ENCODE peak calls at places on chromosomes 4 and X, in seven cellular contexts. E is thoracic aorta, Q is fibroblast of lung, U is transverse colon, F is left ventricle myocardium inferior, M is GM13977, S is PC-3. Z is an unnamed sample.

GRCh38 chr4:89469930-89470375 is 162.4 kb upstream of the GPRIN3 start:
- DNase-seq in E (no peak), Q (peak), U (no peak), F (no peak), M (no peak), S (peak), Z (peak)

GRCh38 chrX:96729053-96729452 is 44.4 kb downstream of the DIAPH2 start:
- DNase-seq in E (no peak), Q (no peak), U (no peak), F (no peak), M (no peak), S (no peak), Z (no peak)

GRCh38 chr4:41750158-41750623 is 1.7 kb upstream of the PHOX2B start:
- DNase-seq in E (no peak), Q (no peak), U (no peak), F (no peak), M (peak), S (no peak), Z (no peak)

GRCh38 chr4:68359508-68359907 is 9.6 kb upstream of the YTHDC1 start:
- DNase-seq in E (no peak), Q (no peak), U (no peak), F (no peak), M (no peak), S (no peak), Z (no peak)

GRCh38 chrX:68698955-68699354 is 51.5 kb downstream of the STARD8 start:
- DNase-seq in E (no peak), Q (no peak), U (no peak), F (no peak), M (no peak), S (no peak), Z (no peak)

GRCh38 chr4:86661006-86661405 is 66.9 kb downstream of the PTPN13 start:
- DNase-seq in E (no peak), Q (no peak), U (no peak), F (no peak), M (no peak), S (peak), Z (no peak)

GRCh38 chrX:22165732-22166457 is 106.8 kb upstream of the CBLL2 start:
- DNase-seq in E (no peak), Q (peak), U (no peak), F (no peak), M (no peak), S (peak), Z (peak)

GRCh38 chr4:76989391-76990061 is 40.0 kb downstream of the SEPTIN11 start:
- DNase-seq in E (no peak), Q (no peak), U (peak), F (no peak), M (no peak), S (no peak), Z (no peak)

GRCh38 chr4:45317276-45317675 is 590.9 kb upstream of the GNPDA2 start:
- DNase-seq in E (no peak), Q (peak), U (no peak), F (no peak), M (no peak), S (peak), Z (peak)

GRCh38 chr4:39280770-39281169 is 85.4 kb downstream of the RFC1 start:
- DNase-seq in E (no peak), Q (no peak), U (no peak), F (no peak), M (no peak), S (no peak), Z (no peak)

GRCh38 chr4:7739077-7739917 is 200.4 kb downstream of the AFAP1 start:
- DNase-seq in E (no peak), Q (no peak), U (no peak), F (peak), M (no peak), S (no peak), Z (no peak)

GRCh38 chrX:118574666-118575065 is 79.1 kb downstream of the DOCK11 start:
- DNase-seq in E (no peak), Q (peak), U (no peak), F (no peak), M (no peak), S (no peak), Z (no peak)

GRCh38 chr4:35125995-35126712 is 1118.2 kb downstream of the ARAP2 start:
- DNase-seq in E (no peak), Q (no peak), U (no peak), F (no peak), M (no peak), S (no peak), Z (peak)

GRCh38 chrX:10797493-10797892 is 177.1 kb upstream of the MID1 start:
- DNase-seq in E (no peak), Q (peak), U (no peak), F (no peak), M (no peak), S (peak), Z (no peak)

GRCh38 chr4:183478926-183479325 is 25.9 kb upstream of the ING2 start:
- DNase-seq in E (no peak), Q (no peak), U (no peak), F (no peak), M (no peak), S (no peak), Z (no peak)

GRCh38 chr4:39279416-39279815 is 86.7 kb downstream of the RFC1 start:
- DNase-seq in E (no peak), Q (no peak), U (no peak), F (no peak), M (no peak), S (no peak), Z (no peak)

GRCh38 chrX:110157444-110157843 is 154.5 kb downstream of the TMEM164 start:
- DNase-seq in E (no peak), Q (no peak), U (no peak), F (no peak), M (no peak), S (no peak), Z (no peak)

GRCh38 chrX:13939741-13940597 is 89.7 kb downstream of the GEMIN8 start:
- DNase-seq in E (no peak), Q (no peak), U (no peak), F (no peak), M (no peak), S (no peak), Z (no peak)

GRCh38 chrX:87900320-87900908 is 382.8 kb downstream of the KLHL4 start:
- DNase-seq in E (no peak), Q (no peak), U (no peak), F (no peak), M (no peak), S (peak), Z (peak)

GRCh38 chr4:61427818-61428495 is 227.8 kb downstream of the ADGRL3 start:
- DNase-seq in E (no peak), Q (no peak), U (no peak), F (no peak), M (no peak), S (peak), Z (peak)

GRCh38 chr4:103397527-103397926 is 199.4 kb upstream of the CENPE start:
- DNase-seq in E (no peak), Q (no peak), U (no peak), F (no peak), M (no peak), S (no peak), Z (no peak)

GRCh38 chrX:71095971-71096701 is 485 bp downstream of the FOXO4 start:
- DNase-seq in E (no peak), Q (no peak), U (peak), F (no peak), M (no peak), S (peak), Z (peak)

GRCh38 chrX:16222123-16222522 is 54.8 kb downstream of the MAGEB17 start:
- DNase-seq in E (no peak), Q (no peak), U (no peak), F (no peak), M (no peak), S (peak), Z (no peak)

GRCh38 chr4:82678046-82678445 is 116.3 kb upstream of the TMEM150C start:
- DNase-seq in E (no peak), Q (no peak), U (no peak), F (no peak), M (no peak), S (no peak), Z (no peak)

GRCh38 chr4:112327950-112328349 is 30.8 kb downstream of the ALPK1 start:
- DNase-seq in E (no peak), Q (peak), U (no peak), F (no peak), M (peak), S (peak), Z (peak)

GRCh38 chr4:78707793-78708192 is 68.4 kb upstream of the BMP2K start:
- DNase-seq in E (no peak), Q (no peak), U (no peak), F (no peak), M (no peak), S (no peak), Z (no peak)

GRCh38 chr4:55553442-55553841 is 6.7 kb upstream of the CLOCK start:
- DNase-seq in E (peak), Q (peak), U (peak), F (no peak), M (no peak), S (no peak), Z (no peak)

GRCh38 chr4:41709844-41710481 is 38.6 kb downstream of the PHOX2B start:
- DNase-seq in E (no peak), Q (peak), U (no peak), F (no peak), M (no peak), S (peak), Z (peak)

GRCh38 chr4:127145001-127145400 is 487.8 kb upstream of the INTU start:
- DNase-seq in E (no peak), Q (no peak), U (no peak), F (no peak), M (no peak), S (no peak), Z (no peak)

GRCh38 chrX:138925330-138925729 is 213.8 kb upstream of the FGF13 start:
- DNase-seq in E (no peak), Q (peak), U (no peak), F (no peak), M (no peak), S (peak), Z (peak)

GRCh38 chrX:19514791-19515614 is at the start of gene MAP3K15:
- DNase-seq in E (no peak), Q (no peak), U (peak), F (peak), M (peak), S (peak), Z (no peak)

GRCh38 chrX:129777218-129777768 is 2.5 kb upstream of the SASH3 start:
- DNase-seq in E (no peak), Q (no peak), U (peak), F (peak), M (no peak), S (peak), Z (no peak)

GRCh38 chr4:116358633-116359222 is 726.6 kb downstream of the TRAM1L1 start:
- DNase-seq in E (no peak), Q (peak), U (peak), F (no peak), M (peak), S (peak), Z (peak)

GRCh38 chrX:97070346-97070745 is 186.6 kb downstream of the RPA4 start:
- DNase-seq in E (no peak), Q (no peak), U (no peak), F (no peak), M (no peak), S (no peak), Z (no peak)

DNA sequence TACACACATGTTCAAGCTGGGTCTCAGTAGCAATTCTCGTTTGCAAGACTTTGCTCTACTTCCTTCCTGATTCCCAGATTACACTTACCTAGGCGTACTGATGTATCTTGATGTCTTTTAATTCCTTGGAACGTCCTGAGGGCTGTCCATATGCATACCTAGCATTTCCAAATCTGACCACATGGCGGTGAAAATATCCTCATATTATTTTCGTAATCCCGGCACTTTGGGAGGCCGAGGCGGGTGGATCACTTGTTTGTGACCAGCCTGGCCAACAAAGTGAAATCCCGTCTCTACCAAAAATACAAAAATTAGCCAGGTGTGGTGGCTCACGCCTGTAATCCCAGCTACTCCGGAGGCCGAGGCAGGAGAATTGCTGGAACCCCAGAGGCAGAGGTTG is 1786.3 kb upstream of the TENM3 start:
- DNase-seq in E (no peak), Q (no peak), U (no peak), F (no peak), M (no peak), S (peak), Z (peak)
- TF ChIP-seq CTCF in E (no peak), Q (no peak), U (no peak), F (no peak), M (no peak), S (peak), Z (no peak)

GRCh38 chr4:152356428-152357034 is 179.4 kb downstream of the FBXW7 start:
- DNase-seq in E (no peak), Q (peak), U (no peak), F (no peak), M (no peak), S (no peak), Z (peak)
- TF ChIP-seq CTCF in E (no peak), Q (no peak), U (no peak), F (no peak), M (no peak), S (peak), Z (no peak)

GRCh38 chr4:177375971-177376370 is 66.3 kb downstream of the AGA start:
- DNase-seq in E (no peak), Q (no peak), U (no peak), F (no peak), M (no peak), S (no peak), Z (no peak)
- TF ChIP-seq CTCF in E (no peak), Q (no peak), U (no peak), F (no peak), M (no peak), S (no peak), Z (no peak)

DNA sequence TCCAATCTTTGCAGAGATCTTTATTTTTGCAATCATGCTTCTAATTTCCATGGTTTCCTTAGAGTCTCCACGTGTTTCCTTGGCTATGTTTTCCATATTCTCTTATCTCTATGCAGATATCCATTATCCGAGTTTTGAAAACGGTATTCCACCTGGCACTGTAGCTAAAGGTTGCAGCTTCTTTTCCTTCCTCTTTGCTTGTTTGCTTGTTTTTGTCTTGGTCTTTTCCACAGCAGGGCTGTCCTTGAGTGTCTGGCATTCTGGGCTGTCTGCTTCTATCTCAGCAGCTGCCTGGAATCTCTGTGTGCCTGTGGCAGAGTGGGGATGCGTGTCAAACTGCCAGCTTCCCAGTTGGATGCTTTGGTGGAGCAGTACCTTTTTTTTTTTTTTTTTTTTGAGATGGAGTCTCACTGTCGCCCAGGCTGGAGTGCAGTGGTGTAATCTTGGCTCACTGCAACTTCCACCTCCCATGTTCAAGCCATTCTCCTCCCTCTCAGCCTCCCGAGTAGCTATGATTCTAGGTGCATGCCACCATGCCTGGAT is 46.9 kb downstream of the WFS1 start:
- DNase-seq in E (no peak), Q (no peak), U (no peak), F (no peak), M (no peak), S (no peak), Z (no peak)
- TF ChIP-seq CTCF in E (no peak), Q (no peak), U (no peak), F (no peak), M (no peak), S (no peak), Z (no peak)

GRCh38 chr4:53702334-53703266 is 111.3 kb upstream of the LNX1 start:
- DNase-seq in E (peak), Q (peak), U (peak), F (peak), M (peak), S (peak), Z (peak)
- TF ChIP-seq CTCF in E (no peak), Q (peak), U (no peak), F (peak), M (peak), S (peak), Z (no peak)